ENCODE peak calls at places on chromosomes 2 and 18, in six cellular contexts. E is heart left ventricle; H is naive thymus-derived CD4-positive, alpha-beta T cell; W is kidney; B is tibial nerve; A is body of pancreas. P is an unnamed sample.

GRCh38 chr2:221372156-221372870 is 199.8 kb downstream of the EPHA4 start:
- DNase-seq in B (no peak), W (no peak), A (no peak), H (no peak), E (no peak), P (no peak)

GRCh38 chr2:149767516-149767974 is 180.0 kb upstream of the MMADHC start:
- DNase-seq in A (no peak), E (no peak), B (no peak), H (no peak), W (no peak), P (no peak)

GRCh38 chr2:88691339-88692183 is at the start of gene RPIA:
- DNase-seq in B (peak), E (peak), H (peak), W (peak), A (peak), P (peak)

GRCh38 chr18:35519148-35519899 is 21.6 kb upstream of the INO80C start:
- DNase-seq in E (no peak), B (no peak), W (no peak), H (no peak), A (no peak), P (no peak)

GRCh38 chr18:27564066-27564465 is 379.0 kb upstream of the CHST9 start:
- DNase-seq in B (no peak), W (no peak), A (no peak), E (no peak), H (no peak), P (no peak)

GRCh38 chr2:11075221-11075620 is 80.0 kb upstream of the SLC66A3 start:
- DNase-seq in E (no peak), B (no peak), A (no peak), H (no peak), W (no peak), P (no peak)

GRCh38 chr2:236173734-236174607 is 5.8 kb upstream of the GBX2 start:
- DNase-seq in B (no peak), A (no peak), W (no peak), H (no peak), E (no peak), P (no peak)

GRCh38 chr2:235577404-235578330 is 83.8 kb downstream of the AGAP1 start:
- DNase-seq in W (peak), B (peak), H (no peak), A (no peak), E (peak), P (peak)

GRCh38 chr2:218962859-218963492 is 3.5 kb downstream of the CDK5R2 start:
- DNase-seq in A (peak), E (peak), H (peak), B (no peak), W (peak), P (peak)

GRCh38 chr2:66789741-66790140 is 354.8 kb downstream of the MEIS1 start:
- DNase-seq in A (no peak), H (no peak), E (no peak), B (no peak), W (no peak), P (no peak)
- H3K4me3 ChIP-seq in A (no peak), H (no peak), E (no peak), B (no peak), W (no peak), P (no peak)

GRCh38 chr2:73582364-73582763 is 59.9 kb downstream of the NAT8 start:
- DNase-seq in A (no peak), E (no peak), W (no peak), H (peak), B (no peak), P (no peak)

GRCh38 chr2:73593676-73594075 is 48.5 kb downstream of the NAT8 start:
- DNase-seq in W (no peak), E (no peak), B (no peak), A (no peak), H (no peak), P (no peak)

DNA sequence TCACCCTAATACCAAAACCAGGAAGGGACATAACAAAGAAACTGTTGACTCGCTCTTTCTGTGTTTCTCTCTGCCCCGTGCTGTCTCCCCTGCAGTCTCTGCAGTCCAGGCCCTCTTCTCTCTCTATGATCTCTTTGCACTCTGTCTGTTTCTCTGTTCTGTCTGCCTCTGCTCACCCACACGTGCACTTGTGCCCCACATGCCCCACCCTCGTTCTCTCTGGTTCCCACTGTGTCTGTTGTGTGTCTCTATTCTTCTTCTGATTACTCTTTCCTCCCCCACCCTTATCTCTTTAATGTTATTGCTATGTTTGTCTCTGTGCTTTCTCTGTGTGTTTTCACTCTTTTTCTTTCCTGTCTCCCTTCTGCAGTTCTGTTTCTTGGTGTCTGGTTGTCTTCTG is 54.0 kb downstream of the NAT8 start:
- DNase-seq in E (no peak), W (no peak), B (no peak), H (no peak), A (no peak), P (no peak)
- H3K27ac ChIP-seq in E (no peak), W (no peak), B (no peak), H (no peak), A (no peak), P (no peak)

DNA sequence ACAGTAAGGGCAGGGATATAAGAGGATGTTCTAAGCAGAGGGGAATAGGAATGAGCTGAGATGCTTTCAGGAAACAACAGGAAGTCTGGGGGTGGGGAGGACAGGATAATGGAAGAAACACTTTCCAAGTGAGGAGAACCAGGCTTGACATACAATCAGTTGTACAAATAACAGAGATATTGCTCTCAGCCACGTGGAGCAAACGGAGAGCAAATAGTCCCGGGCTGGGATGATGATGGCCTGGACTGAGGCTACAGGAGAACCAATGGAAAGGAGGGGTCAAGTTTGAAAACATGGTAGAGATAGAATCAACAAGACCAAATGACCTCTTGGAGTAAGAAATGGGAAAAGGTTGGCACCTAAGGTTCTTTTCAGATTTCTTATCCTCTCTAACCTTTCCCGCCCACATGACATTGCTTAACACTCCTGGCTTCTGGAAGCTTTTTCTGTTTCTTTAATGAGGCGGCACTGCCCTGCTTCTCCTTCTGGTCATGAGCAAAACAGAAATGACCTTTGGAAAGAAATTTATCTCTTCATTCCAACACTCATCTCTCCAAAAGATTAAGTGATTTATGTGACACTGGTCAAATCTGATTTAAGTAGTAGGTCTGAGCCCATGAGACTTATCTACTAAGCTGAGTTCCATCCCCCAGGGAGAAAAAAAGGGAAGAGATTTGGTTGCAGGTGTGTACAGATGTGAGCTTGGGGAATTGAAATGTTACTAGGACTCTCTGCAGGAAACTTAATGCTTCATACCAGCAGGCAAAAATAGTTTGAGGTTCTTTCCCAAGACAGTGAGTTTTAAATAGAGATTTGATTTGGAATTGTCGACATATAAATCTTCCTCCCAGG is 442.9 kb upstream of the HNRNPA3 start:
- DNase-seq in W (no peak), B (no peak), E (no peak), H (no peak), A (no peak), P (no peak)
- H3K4me3 ChIP-seq in W (no peak), B (no peak), E (no peak), H (no peak), A (no peak), P (no peak)

GRCh38 chr18:24764766-24765165 is 304.3 kb downstream of the HRH4 start:
- DNase-seq in W (no peak), B (no peak), E (no peak), H (no peak), A (no peak), P (no peak)
- H3K27ac ChIP-seq in W (no peak), B (no peak), E (peak), H (no peak), A (no peak), P (peak)

GRCh38 chr2:134570676-134571075 is 148.1 kb downstream of the TMEM163 start:
- DNase-seq in W (no peak), H (no peak), E (no peak), A (no peak), B (no peak), P (no peak)

GRCh38 chr2:134568413-134568812 is 150.4 kb downstream of the TMEM163 start:
- DNase-seq in H (no peak), A (no peak), W (no peak), E (no peak), B (no peak), P (no peak)

GRCh38 chr2:134572996-134573395 is 145.8 kb downstream of the TMEM163 start:
- DNase-seq in A (no peak), W (no peak), H (no peak), B (no peak), E (no peak), P (no peak)

GRCh38 chr2:134564549-134564948 is 154.3 kb downstream of the TMEM163 start:
- DNase-seq in W (no peak), H (no peak), B (no peak), E (no peak), A (no peak), P (no peak)

GRCh38 chr2:134567666-134568065 is 151.1 kb downstream of the TMEM163 start:
- DNase-seq in W (no peak), B (no peak), H (no peak), A (no peak), E (no peak), P (no peak)
- H3K4me3 ChIP-seq in W (no peak), B (no peak), H (no peak), A (no peak), E (no peak), P (no peak)

GRCh38 chr2:190121971-190122370 is 59.4 kb upstream of the MSTN start:
- DNase-seq in A (no peak), W (no peak), H (no peak), E (no peak), B (no peak), P (no peak)
- H3K27ac ChIP-seq in A (no peak), W (no peak), H (no peak), E (no peak), B (no peak), P (no peak)

GRCh38 chr18:54828986-54829385 is 709 bp downstream of the RAB27B start:
- DNase-seq in W (no peak), H (peak), E (no peak), B (no peak), A (no peak), P (no peak)
- H3K4me3 ChIP-seq in W (peak), H (peak), E (peak), B (peak), A (peak), P (peak)

GRCh38 chr2:25294573-25295462 is 46.9 kb downstream of the DNMT3A start:
- DNase-seq in H (peak), A (peak), B (peak), E (peak), W (peak), P (peak)
- H3K27ac ChIP-seq in H (peak), A (peak), B (peak), E (peak), W (peak), P (peak)

GRCh38 chr2:151830966-151831365 is 2.7 kb upstream of the ARL5A start:
- DNase-seq in E (no peak), A (no peak), H (no peak), B (no peak), W (no peak), P (no peak)
- H3K4me3 ChIP-seq in E (no peak), A (no peak), H (no peak), B (no peak), W (no peak), P (no peak)

P was measured in left ventricle myocardium inferior.